ENCODE peak calls at places on chromosomes 3 and 15, in six cellular contexts. Y, G, W, F, X and I are unnamed samples.

GRCh38 chr3:66797916-66798560 is 200.1 kb upstream of the KBTBD8 start:
- DNase-seq in F (peak; percentile 13), W (peak; percentile 29), X (peak; percentile 81), Y (peak; percentile 67), G (peak; percentile 82), I (peak; percentile 66)

GRCh38 chr15:40354408-40355171 is 3.4 kb upstream of the DISP2 start:
- DNase-seq in Y (peak; percentile 44), W (no peak), X (peak; percentile 54), F (no peak), G (peak; percentile 39), I (no peak)

GRCh38 chr3:108300103-108300849 is 3.9 kb downstream of the HHLA2 start:
- DNase-seq in G (no peak), F (peak; percentile 22), X (no peak), W (no peak), Y (no peak), I (no peak)

GRCh38 chr15:64067564-64068030 is 21.3 kb upstream of the DAPK2 start:
- DNase-seq in F (peak; percentile 75), G (peak; percentile 44), Y (peak; percentile 24), X (peak; percentile 72), W (peak; percentile 46), I (no peak)

GRCh38 chr15:45903283-45903682 is 268.5 kb downstream of the SQOR start:
- DNase-seq in F (no peak), X (no peak), W (no peak), Y (no peak), G (no peak), I (no peak)

GRCh38 chr3:114557791-114558190 is 264.0 kb downstream of the TIGIT start:
- DNase-seq in F (no peak), G (peak; percentile 56), Y (peak; percentile 43), W (no peak), X (peak; percentile 68), I (no peak)

GRCh38 chr15:63246691-63247464 is 30.5 kb upstream of the APH1B start:
- DNase-seq in G (peak; percentile 91), X (peak; percentile 94), W (no peak), Y (peak; percentile 57), F (no peak), I (no peak)

GRCh38 chr3:71983694-71984093 is 198.7 kb upstream of the PROK2 start:
- DNase-seq in F (no peak), W (no peak), G (no peak), Y (no peak), X (no peak), I (no peak)

GRCh38 chr15:40250771-40251454 is 12.1 kb downstream of the PAK6 start:
- DNase-seq in G (no peak), X (no peak), F (no peak), Y (no peak), W (no peak), I (peak; percentile 45)

GRCh38 chr3:12508316-12508715 is 24.0 kb downstream of the TSEN2 start:
- DNase-seq in W (peak; percentile 21), G (peak; percentile 100), F (no peak), X (peak; percentile 98), Y (peak; percentile 99), I (no peak)

GRCh38 chr3:73471986-73472385 is 152.8 kb downstream of the PDZRN3 start:
- DNase-seq in X (no peak), G (no peak), F (no peak), W (no peak), Y (no peak), I (no peak)

GRCh38 chr3:107670991-107671390 is 148.2 kb downstream of the BBX start:
- DNase-seq in F (no peak), X (peak; percentile 69), G (no peak), Y (no peak), W (no peak), I (no peak)

GRCh38 chr15:63586790-63587189 is 10.4 kb upstream of the FBXL22 start:
- DNase-seq in Y (no peak), F (no peak), W (no peak), X (no peak), G (no peak), I (no peak)

GRCh38 chr3:197253243-197253947 is 45.0 kb downstream of the DLG1 start:
- DNase-seq in F (no peak), G (no peak), W (no peak), X (peak; percentile 14), Y (no peak), I (no peak)

GRCh38 chr3:197244751-197245150 is 53.7 kb downstream of the DLG1 start:
- DNase-seq in X (no peak), Y (no peak), G (no peak), W (no peak), F (no peak), I (no peak)

GRCh38 chr3:197249542-197249941 is 48.9 kb downstream of the DLG1 start:
- DNase-seq in Y (no peak), X (peak; percentile 12), W (no peak), F (no peak), G (no peak), I (no peak)

GRCh38 chr3:197242784-197243432 is 55.5 kb downstream of the DLG1 start:
- DNase-seq in Y (no peak), W (no peak), G (no peak), X (no peak), F (no peak), I (no peak)

GRCh38 chr3:197248341-197248740 is 50.1 kb downstream of the DLG1 start:
- DNase-seq in Y (no peak), W (no peak), X (no peak), G (no peak), F (no peak), I (no peak)
- H3K9me3 ChIP-seq in Y (no peaks in the 10 kb centered on the region), W (peaks cover 27% of the 10 kb centered on the region), X (peaks cover 5% of the 10 kb centered on the region), G (peaks cover 26% of the 10 kb centered on the region), F (no peaks in the 10 kb centered on the region), I (peaks cover 14% of the 10 kb centered on the region)

GRCh38 chr3:45021524-45021923 is 4.6 kb upstream of the CLEC3B start:
- DNase-seq in W (peak; percentile 52), Y (no peak), X (no peak), F (no peak), G (no peak), I (no peak)

GRCh38 chr3:45021936-45022335 is 4.2 kb upstream of the CLEC3B start:
- DNase-seq in F (no peak), W (no peak), G (no peak), Y (no peak), X (no peak), I (no peak)

GRCh38 chr3:45012577-45012976 is 13.5 kb upstream of the CLEC3B start:
- DNase-seq in G (no peak), X (no peak), F (no peak), W (no peak), Y (no peak), I (no peak)

GRCh38 chr3:45020534-45020933 is 5.6 kb upstream of the CLEC3B start:
- DNase-seq in W (no peak), X (no peak), F (no peak), G (no peak), Y (no peak), I (no peak)

DNA sequence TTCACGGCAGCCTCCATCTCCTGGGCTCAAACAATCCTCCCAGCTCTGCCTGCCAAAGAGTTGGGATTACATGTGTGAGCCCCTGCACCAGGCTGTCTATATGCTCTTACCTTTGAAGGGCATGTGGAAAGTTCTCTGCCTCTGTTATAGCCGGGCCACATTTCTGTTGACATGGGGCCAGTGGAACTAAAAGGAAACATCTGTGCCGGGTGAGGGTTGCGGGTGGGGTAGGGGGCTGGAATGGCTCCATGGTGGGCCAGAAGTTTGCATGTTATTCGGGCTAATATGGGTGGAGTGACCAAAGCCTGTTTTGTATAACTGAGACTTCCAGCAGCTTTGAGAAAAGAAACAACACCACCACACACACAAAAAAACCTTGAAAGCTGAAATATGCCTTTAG is 8.3 kb upstream of the CLEC3B start:
- DNase-seq in Y (no peak), X (no peak), F (no peak), G (no peak), W (no peak), I (no peak)
- H3K27ac ChIP-seq in Y (no peak overlapping the region), X (no peak overlapping the region), F (no peak overlapping the region), G (no peak overlapping the region), W (no peak overlapping the region), I (no peak overlapping the region)

GRCh38 chr15:49789436-49789835 is 168.6 kb downstream of the DTWD1 start:
- DNase-seq in F (no peak), G (no peak), Y (no peak), X (peak; percentile 4), W (no peak), I (no peak)

DNA sequence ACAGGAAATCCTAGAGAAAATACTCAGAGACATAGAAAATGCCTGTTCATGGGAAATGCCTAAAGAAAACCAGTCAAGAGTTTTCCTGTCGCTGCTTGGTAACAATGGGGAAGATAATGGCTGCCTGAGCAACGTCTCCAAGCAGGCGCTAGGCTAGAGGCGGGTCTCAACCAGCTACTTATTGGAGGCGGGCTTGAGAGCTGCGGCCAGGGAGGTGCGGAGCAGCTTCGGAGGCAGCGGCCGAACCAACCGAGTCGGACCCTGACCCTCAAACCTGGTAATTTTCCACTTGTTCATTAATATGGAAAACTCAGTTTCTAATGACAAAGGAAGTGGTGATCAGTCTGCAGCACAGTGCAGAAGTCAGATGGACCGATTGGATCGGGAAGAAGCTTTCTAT is 173.1 kb downstream of the DTWD1 start:
- DNase-seq in X (no peak), Y (no peak), W (no peak), G (no peak), F (no peak), I (no peak)
- H3K9me3 ChIP-seq in X (no peaks in the 10 kb centered on the region), Y (no peaks in the 10 kb centered on the region), W (peaks cover 8% of the 10 kb centered on the region), G (no peaks in the 10 kb centered on the region), F (no peaks in the 10 kb centered on the region), I (peaks cover 6% of the 10 kb centered on the region)

DNA sequence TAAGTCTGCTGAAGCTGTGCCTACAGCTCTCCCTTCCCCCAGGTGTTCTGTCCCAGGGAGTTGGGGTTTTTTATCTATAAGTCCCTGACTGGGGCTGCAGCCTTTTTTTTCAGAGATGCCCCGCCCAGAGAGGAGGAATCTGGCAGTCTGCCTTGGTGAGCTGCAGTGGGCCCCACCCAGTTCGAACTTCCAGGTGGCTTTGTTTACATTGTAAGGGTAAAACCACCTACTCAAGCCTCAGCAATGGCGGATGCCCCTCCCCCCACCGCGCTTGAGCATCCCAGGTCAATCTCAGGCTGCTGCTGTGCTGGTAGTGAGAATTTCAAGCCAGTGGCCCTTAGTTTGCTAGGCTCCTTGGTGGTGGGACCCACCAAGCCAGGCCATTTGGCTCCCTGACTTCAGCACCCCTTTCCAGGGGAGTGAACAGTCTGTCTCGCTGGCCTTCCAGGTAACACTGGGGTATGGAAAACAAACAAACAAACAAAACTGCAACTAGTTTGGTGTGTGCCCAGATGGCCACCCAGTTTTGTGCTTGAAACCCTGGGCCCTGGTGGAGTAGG is 189.4 kb downstream of the MFSD1 start:
- DNase-seq in G (no peak), X (no peak), F (peak; percentile 24), W (no peak), Y (no peak), I (peak; percentile 65)
- H3K27ac ChIP-seq in G (no peak overlapping the region), X (no peak overlapping the region), F (no peak overlapping the region), W (no peak overlapping the region), Y (no peak overlapping the region), I (no peak overlapping the region)

GRCh38 chr15:35740761-35741160 is 194.8 kb upstream of the DPH6 start:
- DNase-seq in F (no peak), W (no peak), G (peak; percentile 89), X (peak; percentile 52), Y (peak; percentile 52), I (no peak)
- H3K9me3 ChIP-seq in F (no peaks in the 10 kb centered on the region), W (no peaks in the 10 kb centered on the region), G (no peaks in the 10 kb centered on the region), X (no peaks in the 10 kb centered on the region), Y (no peaks in the 10 kb centered on the region), I (no peaks in the 10 kb centered on the region)

GRCh38 chr3:38468811-38469210 is 15.1 kb downstream of the ACVR2B start:
- DNase-seq in G (no peak), Y (no peak), W (no peak), F (peak; percentile 72), X (no peak), I (no peak)
- H3K27ac ChIP-seq in G (no peak overlapping the region), Y (no peak overlapping the region), W (peak overlapping the region; percentile 23), F (no peak overlapping the region), X (no peak overlapping the region), I (no peak overlapping the region)